ENCODE peak calls at places on chromosomes 12 and 14, in four cellular contexts. One of them, this sample, is unnamed.

GRCh38 chr12:12240671-12241345 is 26.0 kb downstream of the LRP6 start:
- DNase-seq in IMR-90: peak
- DNase-seq in H9: no peak
- DNase-seq in H1: no peak
- DNase-seq in this sample: no peak

GRCh38 chr12:106109168-106109910 is 29.4 kb downstream of the NUAK1 start:
- DNase-seq in IMR-90: no peak
- DNase-seq in H9: no peak
- DNase-seq in H1: no peak
- DNase-seq in this sample: peak

GRCh38 chr12:12684375-12685106 is 11.4 kb downstream of the GPR19 start:
- DNase-seq in IMR-90: peak
- DNase-seq in H9: peak
- DNase-seq in H1: peak
- DNase-seq in this sample: peak

GRCh38 chr12:117774986-117775775 is 193.6 kb downstream of the KSR2 start:
- DNase-seq in IMR-90: no peak
- DNase-seq in H9: no peak
- DNase-seq in H1: no peak
- DNase-seq in this sample: no peak

GRCh38 chr14:37595809-37596595 is 573 bp downstream of the TTC6 start:
- DNase-seq in IMR-90: peak
- DNase-seq in H9: peak
- DNase-seq in H1: no peak
- DNase-seq in this sample: peak

GRCh38 chr12:70891059-70891632 is 29.4 kb downstream of the PTPRR start:
- DNase-seq in IMR-90: no peak
- DNase-seq in H9: no peak
- DNase-seq in H1: no peak
- DNase-seq in this sample: no peak

GRCh38 chr14:104968541-104969401 is 9.4 kb downstream of the AHNAK2 start:
- DNase-seq in IMR-90: no peak
- DNase-seq in H9: peak
- DNase-seq in H1: no peak
- DNase-seq in this sample: peak

GRCh38 chr12:59911516-59911915 is 315.7 kb downstream of the SLC16A7 start:
- DNase-seq in IMR-90: no peak
- DNase-seq in H9: no peak
- DNase-seq in H1: no peak
- DNase-seq in this sample: no peak

GRCh38 chr14:24556756-24557155 is 19.3 kb downstream of the CTSG start:
- DNase-seq in IMR-90: peak
- DNase-seq in H9: no peak
- DNase-seq in H1: no peak
- DNase-seq in this sample: no peak

GRCh38 chr12:30877110-30877875 is 49.3 kb upstream of the TSPAN11 start:
- DNase-seq in IMR-90: no peak
- DNase-seq in H9: no peak
- DNase-seq in H1: no peak
- DNase-seq in this sample: no peak

GRCh38 chr14:73026243-73026844 is 562 bp downstream of the ZFYVE1 start:
- DNase-seq in IMR-90: no peak
- DNase-seq in H9: no peak
- DNase-seq in H1: no peak
- DNase-seq in this sample: no peak

GRCh38 chr14:104665663-104666522 is 23.5 kb upstream of the INF2 start:
- DNase-seq in IMR-90: no peak
- DNase-seq in H9: peak
- DNase-seq in H1: no peak
- DNase-seq in this sample: peak

GRCh38 chr12:124032265-124032886 is 59.4 kb downstream of the ZNF664 start:
- DNase-seq in IMR-90: peak
- DNase-seq in H9: peak
- DNase-seq in H1: no peak
- DNase-seq in this sample: peak

GRCh38 chr12:124554429-124555029 is 12.9 kb downstream of the NCOR2 start:
- DNase-seq in IMR-90: no peak
- DNase-seq in H9: no peak
- DNase-seq in H1: no peak
- DNase-seq in this sample: no peak

GRCh38 chr14:55240526-55241178 is 30.6 kb upstream of the FBXO34 start:
- DNase-seq in IMR-90: peak
- DNase-seq in H9: peak
- DNase-seq in H1: no peak
- DNase-seq in this sample: peak

GRCh38 chr12:3288690-3289089 is 202.3 kb upstream of the PRMT8 start:
- DNase-seq in IMR-90: no peak
- DNase-seq in H9: no peak
- DNase-seq in H1: no peak
- DNase-seq in this sample: no peak

GRCh38 chr12:27733052-27733656 is 22.5 kb downstream of the MRPS35 start:
- DNase-seq in IMR-90: peak
- DNase-seq in H9: no peak
- DNase-seq in H1: no peak
- DNase-seq in this sample: peak

GRCh38 chr12:42338280-42338679 is 12.3 kb downstream of the PPHLN1 start:
- DNase-seq in IMR-90: no peak
- DNase-seq in H9: no peak
- DNase-seq in H1: no peak
- DNase-seq in this sample: no peak

GRCh38 chr12:42326466-42327226 is 679 bp downstream of the PPHLN1 start:
- DNase-seq in IMR-90: peak
- DNase-seq in H9: no peak
- DNase-seq in H1: no peak
- DNase-seq in this sample: peak

GRCh38 chr12:42336286-42336685 is 10.3 kb downstream of the PPHLN1 start:
- DNase-seq in IMR-90: no peak
- DNase-seq in H9: no peak
- DNase-seq in H1: no peak
- DNase-seq in this sample: no peak

GRCh38 chr12:42327227-42327590 is 1.2 kb downstream of the PPHLN1 start:
- DNase-seq in IMR-90: no peak
- DNase-seq in H9: no peak
- DNase-seq in H1: no peak
- DNase-seq in this sample: no peak

DNA sequence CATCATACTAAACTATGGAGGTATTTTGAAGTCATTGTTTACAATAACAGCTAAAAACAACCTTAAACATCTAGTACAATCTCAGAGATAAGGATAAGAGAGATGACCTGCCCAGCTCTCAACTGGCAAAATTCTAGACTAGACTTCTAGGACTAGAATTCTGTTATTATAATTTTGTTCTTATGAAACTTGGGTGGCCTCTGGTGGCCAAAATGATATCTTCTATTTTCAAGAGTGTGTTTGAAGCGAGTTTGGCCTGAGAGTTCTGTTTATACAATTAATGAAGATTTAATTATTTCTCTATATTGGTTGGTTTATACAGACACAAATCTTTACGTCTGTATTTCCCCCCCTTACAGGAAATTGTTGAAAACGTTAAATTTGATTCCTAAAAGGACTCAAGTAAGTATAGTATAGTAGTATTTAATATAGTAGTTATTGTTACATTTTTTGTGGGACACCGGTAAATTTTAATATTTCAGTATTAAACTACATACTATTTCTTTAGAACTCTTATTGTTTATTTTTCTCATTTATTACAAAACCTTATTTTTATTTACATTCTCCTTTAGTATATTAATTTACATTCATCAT is 6.4 kb downstream of the PPHLN1 start:
- DNase-seq in IMR-90: peak
- DNase-seq in H9: no peak
- DNase-seq in H1: no peak
- DNase-seq in this sample: peak
- H4K5ac ChIP-seq in IMR-90: no peak
- H4K5ac ChIP-seq in H9: no peak
- H4K5ac ChIP-seq in H1: no peak
- H4K5ac ChIP-seq in this sample: no peak

GRCh38 chr14:99627100-99627499 is 17.8 kb upstream of the HHIPL1 start:
- DNase-seq in IMR-90: no peak
- DNase-seq in H9: no peak
- DNase-seq in H1: no peak
- DNase-seq in this sample: no peak

GRCh38 chr14:99628832-99629618 is 15.9 kb upstream of the HHIPL1 start:
- DNase-seq in IMR-90: peak
- DNase-seq in H9: peak
- DNase-seq in H1: peak
- DNase-seq in this sample: peak

GRCh38 chr14:99625476-99625875 is 19.5 kb upstream of the HHIPL1 start:
- DNase-seq in IMR-90: no peak
- DNase-seq in H9: no peak
- DNase-seq in H1: no peak
- DNase-seq in this sample: no peak

GRCh38 chr14:99626041-99626648 is 18.8 kb upstream of the HHIPL1 start:
- DNase-seq in IMR-90: peak
- DNase-seq in H9: no peak
- DNase-seq in H1: no peak
- DNase-seq in this sample: no peak

DNA sequence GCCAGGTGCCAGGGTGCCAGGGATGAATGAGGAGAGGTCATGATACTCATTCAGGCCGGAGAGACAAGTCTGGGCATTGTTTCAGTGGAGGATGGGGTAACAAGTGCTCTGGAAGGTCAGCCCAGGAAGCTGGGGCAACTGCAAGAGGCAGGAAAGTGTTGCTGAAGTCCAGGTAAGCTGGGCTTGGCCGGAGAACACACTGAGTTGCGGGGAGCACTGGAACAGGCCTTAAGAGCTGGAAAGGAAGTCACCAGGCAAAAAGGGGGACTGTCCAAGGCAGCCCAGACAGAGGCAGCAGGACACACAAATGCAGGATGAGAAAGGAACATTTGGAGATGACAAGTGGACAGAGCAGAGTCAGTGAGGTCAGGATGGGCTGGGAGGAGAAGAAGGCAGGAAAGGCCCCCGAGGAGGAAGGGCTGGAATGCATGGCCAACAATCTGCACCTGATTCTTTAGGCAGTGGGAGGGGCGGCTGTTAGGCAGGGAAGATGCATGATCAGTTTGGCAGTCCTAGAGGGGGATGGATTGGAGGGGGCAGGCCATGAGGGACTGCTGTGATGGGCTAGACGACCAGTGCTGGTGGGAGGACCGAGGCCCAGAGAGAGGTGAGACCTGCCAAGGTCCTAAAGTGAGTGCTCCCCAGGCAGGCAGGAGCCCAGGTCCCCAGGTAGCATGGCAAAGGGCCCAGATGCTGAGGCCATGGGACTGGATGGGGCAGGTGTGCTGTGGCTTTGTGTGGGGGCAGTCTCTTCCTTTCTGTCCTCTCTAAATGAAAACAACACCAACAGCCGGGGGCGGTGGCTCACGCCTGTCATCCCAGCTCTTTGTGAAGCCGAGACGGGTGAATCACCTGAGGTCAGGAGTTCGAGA is 17.2 kb upstream of the HHIPL1 start:
- DNase-seq in IMR-90: no peak
- DNase-seq in H9: no peak
- DNase-seq in H1: no peak
- DNase-seq in this sample: no peak
- H4K5ac ChIP-seq in IMR-90: no peak
- H4K5ac ChIP-seq in H9: no peak
- H4K5ac ChIP-seq in H1: no peak
- H4K5ac ChIP-seq in this sample: no peak

GRCh38 chr12:119014368-119014767 is 33.0 kb downstream of the SRRM4 start:
- DNase-seq in IMR-90: no peak
- DNase-seq in H9: peak
- DNase-seq in H1: no peak
- DNase-seq in this sample: no peak
- H4K5ac ChIP-seq in IMR-90: no peak
- H4K5ac ChIP-seq in H9: no peak
- H4K5ac ChIP-seq in H1: no peak
- H4K5ac ChIP-seq in this sample: no peak

GRCh38 chr14:89056394-89056793 is 231.9 kb downstream of the TTC8 start:
- DNase-seq in IMR-90: no peak
- DNase-seq in H9: no peak
- DNase-seq in H1: no peak
- DNase-seq in this sample: no peak

GRCh38 chr14:89065879-89066278 is 241.4 kb downstream of the TTC8 start:
- DNase-seq in IMR-90: no peak
- DNase-seq in H9: no peak
- DNase-seq in H1: no peak
- DNase-seq in this sample: peak

GRCh38 chr14:89058707-89059106 is 234.3 kb downstream of the TTC8 start:
- DNase-seq in IMR-90: peak
- DNase-seq in H9: no peak
- DNase-seq in H1: no peak
- DNase-seq in this sample: no peak

GRCh38 chr14:89060191-89060590 is 235.7 kb downstream of the TTC8 start:
- DNase-seq in IMR-90: peak
- DNase-seq in H9: no peak
- DNase-seq in H1: no peak
- DNase-seq in this sample: no peak

GRCh38 chr14:89061696-89062095 is 237.2 kb downstream of the TTC8 start:
- DNase-seq in IMR-90: no peak
- DNase-seq in H9: no peak
- DNase-seq in H1: no peak
- DNase-seq in this sample: peak
- H4K5ac ChIP-seq in IMR-90: no peak
- H4K5ac ChIP-seq in H9: no peak
- H4K5ac ChIP-seq in H1: no peak
- H4K5ac ChIP-seq in this sample: no peak

DNA sequence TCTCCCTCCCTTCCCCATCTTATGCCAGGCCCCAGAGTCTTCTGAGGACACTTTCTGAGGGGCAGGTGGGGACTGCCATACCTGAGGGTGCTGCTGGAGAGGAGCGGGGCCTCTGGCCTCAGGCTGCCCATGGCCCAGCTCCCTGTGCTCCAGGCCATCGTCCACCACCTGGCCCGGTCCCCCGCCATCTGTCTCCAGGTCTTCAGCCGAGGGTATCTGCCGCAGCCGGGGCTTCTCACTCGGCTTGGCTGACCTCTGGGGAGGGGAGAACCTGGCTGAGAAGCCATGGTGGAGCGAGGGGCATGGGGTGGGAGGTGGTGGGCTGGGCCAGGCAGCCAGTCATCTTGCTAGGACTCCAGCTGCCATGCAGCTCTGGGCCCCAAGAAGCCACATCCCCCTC is 21.6 kb downstream of the SLC48A1 start:
- DNase-seq in IMR-90: no peak
- DNase-seq in H9: no peak
- DNase-seq in H1: no peak
- DNase-seq in this sample: no peak
- H4K5ac ChIP-seq in IMR-90: no peak
- H4K5ac ChIP-seq in H9: no peak
- H4K5ac ChIP-seq in H1: no peak
- H4K5ac ChIP-seq in this sample: no peak

GRCh38 chr12:81181701-81182100 is 103.8 kb downstream of the ACSS3 start:
- DNase-seq in IMR-90: no peak
- DNase-seq in H9: no peak
- DNase-seq in H1: no peak
- DNase-seq in this sample: no peak
- H4K5ac ChIP-seq in IMR-90: no peak
- H4K5ac ChIP-seq in H9: no peak
- H4K5ac ChIP-seq in H1: no peak
- H4K5ac ChIP-seq in this sample: no peak

This sample was measured in mesendoderm.